ENCODE peak calls at places on chromosomes 4 and X, in four cellular contexts. F is H9, P is IMR-90, Z is H1. M is an unnamed sample.

GRCh38 chr4:125187621-125188176 is 127.1 kb upstream of the FAT4 start:
- DNase-seq in P (peak; percentile 0), Z (no peak), F (no peak), M (no peak)

GRCh38 chr4:152408514-152409327 is 127.2 kb downstream of the FBXW7 start:
- DNase-seq in P (peak; percentile 50), F (no peak), Z (no peak), M (peak; percentile 67)

GRCh38 chrX:78321809-78322208 is 5.6 kb downstream of the CYSLTR1 start:
- DNase-seq in P (no peak), F (no peak), Z (no peak), M (no peak)

GRCh38 chr4:45099471-45099870 is 373.1 kb upstream of the GNPDA2 start:
- DNase-seq in Z (no peak), F (no peak), P (no peak), M (no peak)

GRCh38 chr4:156420557-156420956 is 466.9 kb upstream of the CTSO start:
- DNase-seq in F (no peak), Z (no peak), P (peak; percentile 8), M (no peak)

GRCh38 chrX:134520860-134521390 is 61.0 kb downstream of the HPRT1 start:
- DNase-seq in F (peak; percentile 65), P (peak; percentile 76), Z (no peak), M (peak; percentile 89)

GRCh38 chrX:136220535-136220934 is 30.7 kb downstream of the MAP7D3 start:
- DNase-seq in Z (no peak), F (no peak), P (no peak), M (no peak)

GRCh38 chr4:186260504-186261448 is 5.2 kb upstream of the F11 start:
- DNase-seq in P (peak; percentile 69), F (no peak), Z (no peak), M (no peak)

GRCh38 chr4:171353535-171353934 is 459.7 kb upstream of the GALNTL6 start:
- DNase-seq in Z (no peak), F (no peak), P (no peak), M (no peak)

GRCh38 chrX:151396042-151396826 is 772 bp upstream of the VMA21 start:
- DNase-seq in Z (no peak), P (peak; percentile 43), F (no peak), M (no peak)

GRCh38 chrX:130539721-130540321 is 138.0 kb downstream of the RBMX2 start:
- DNase-seq in F (peak; percentile 50), P (peak; percentile 45), Z (peak; percentile 52), M (peak; percentile 43)

GRCh38 chrX:44415639-44416386 is 72.3 kb upstream of the EFHC2 start:
- DNase-seq in P (no peak), F (no peak), Z (no peak), M (no peak)

GRCh38 chr4:55078987-55079386 is 46.4 kb downstream of the KDR start:
- DNase-seq in F (no peak), Z (no peak), P (peak; percentile 12), M (peak; percentile 42)

GRCh38 chr4:159042097-159042605 is 60.7 kb upstream of the RAPGEF2 start:
- DNase-seq in F (no peak), Z (no peak), P (no peak), M (no peak)

GRCh38 chrX:50117477-50117876 is 83.3 kb downstream of the AKAP4 start:
- DNase-seq in Z (no peak), F (no peak), P (no peak), M (peak; percentile 6)

GRCh38 chr4:54231419-54232150 is 2.5 kb downstream of the PDGFRA start:
- DNase-seq in Z (peak; percentile 78), F (peak; percentile 49), P (peak; percentile 66), M (peak; percentile 61)

GRCh38 chr4:37830640-37831039 is 4.2 kb downstream of the PGM2 start:
- DNase-seq in P (no peak), Z (no peak), F (no peak), M (no peak)

GRCh38 chr4:86441175-86441960 is 81.5 kb upstream of the MAPK10 start:
- DNase-seq in Z (no peak), F (no peak), P (peak; percentile 23), M (peak; percentile 72)

GRCh38 chr4:154465085-154465484 is 26.5 kb downstream of the DCHS2 start:
- DNase-seq in P (no peak), F (no peak), Z (no peak), M (no peak)

GRCh38 chr4:176838611-176839411 is 46.1 kb upstream of the VEGFC start:
- DNase-seq in P (peak; percentile 84), Z (no peak), F (no peak), M (no peak)

GRCh38 chr4:139666735-139667266 is 1.2 kb downstream of the MGST2 start:
- DNase-seq in P (peak; percentile 76), F (no peak), Z (no peak), M (no peak)

GRCh38 chr4:139668036-139668435 is 2.4 kb downstream of the MGST2 start:
- DNase-seq in F (no peak), Z (no peak), P (no peak), M (peak; percentile 88)

GRCh38 chr4:139665079-139665689 is 435 bp upstream of the MGST2 start:
- DNase-seq in P (no peak), F (no peak), Z (no peak), M (no peak)

GRCh38 chr4:139664442-139664841 is 1.2 kb upstream of the MGST2 start:
- DNase-seq in Z (no peak), F (no peak), P (no peak), M (no peak)

DNA sequence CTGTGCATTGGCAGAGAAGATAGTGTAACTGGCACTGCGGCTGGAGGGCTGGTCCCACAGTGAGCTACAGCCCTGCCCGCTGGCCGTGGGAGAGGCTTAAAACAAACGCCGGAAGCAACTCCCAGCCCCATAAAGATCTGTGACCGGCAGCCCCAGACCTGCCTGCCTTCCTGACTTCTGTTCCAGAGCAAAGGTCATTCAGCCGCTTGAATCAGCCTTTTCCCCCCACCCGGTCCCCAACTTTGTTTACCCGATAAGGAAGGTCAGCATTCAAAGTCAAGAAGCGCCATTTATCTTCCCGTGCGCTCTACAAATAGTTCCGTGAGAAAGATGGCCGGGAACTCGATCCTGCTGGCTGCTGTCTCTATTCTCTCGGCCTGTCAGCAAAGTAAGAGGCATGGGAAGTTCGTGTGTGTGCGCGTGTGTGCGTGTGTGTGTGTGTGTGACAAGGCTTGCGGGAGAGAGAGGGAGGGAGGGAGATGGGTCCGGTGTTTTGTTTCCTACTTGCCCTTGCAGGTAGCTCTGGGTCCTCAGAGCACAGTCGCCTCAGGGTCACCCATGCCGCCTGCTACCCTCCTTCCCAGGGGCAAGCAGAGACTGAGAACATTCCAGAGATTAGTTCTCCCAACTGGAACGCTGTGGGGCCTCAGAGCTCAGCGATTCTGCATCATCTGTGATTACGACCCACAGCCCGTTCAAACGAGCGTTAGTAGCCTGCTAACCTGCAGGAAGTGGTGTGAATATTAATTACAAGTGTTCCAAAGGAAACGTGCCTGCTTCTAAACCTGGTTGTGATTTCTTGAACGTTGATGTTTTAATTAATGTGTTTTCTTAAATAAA is at the start of gene MGST2:
- DNase-seq in Z (peak; percentile 66), F (peak; percentile 68), P (peak; percentile 79), M (peak; percentile 92)
- H3K23ac ChIP-seq in Z (no peak within 1 kb of the TSS), F (no peak within 1 kb of the TSS), P (peak within 1 kb of the TSS; percentile 75), M (peak within 1 kb of the TSS; percentile 4)

DNA sequence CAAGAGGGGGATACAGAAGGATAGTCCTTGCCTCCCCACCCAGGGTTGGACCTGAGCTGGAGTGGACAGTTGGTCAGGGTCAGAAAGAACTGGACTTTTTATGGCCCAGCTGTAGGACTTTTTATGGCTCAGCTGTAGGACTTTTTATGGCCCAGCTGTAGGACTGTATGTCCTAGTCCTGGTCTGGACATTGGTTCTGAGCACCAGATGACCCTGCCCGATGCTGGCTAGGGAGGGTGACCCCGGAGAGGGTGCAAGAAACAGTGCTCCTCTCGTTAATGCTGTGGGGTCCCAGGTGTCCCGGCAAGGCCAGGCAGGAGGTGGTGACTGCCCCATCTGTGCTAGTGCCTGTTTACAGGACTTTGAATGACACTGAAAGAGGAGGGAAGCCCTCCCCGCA is 2.0 kb upstream of the LETM1 start:
- DNase-seq in Z (no peak), P (no peak), F (no peak), M (no peak)
- H3K56ac ChIP-seq in Z (no peak overlapping the region), P (no peak overlapping the region), F (no peak overlapping the region), M (no peak overlapping the region)

GRCh38 chrX:20477836-20478532 is 211.3 kb upstream of the RPS6KA3 start:
- DNase-seq in F (no peak), P (no peak), Z (no peak), M (no peak)
- H2BK5ac ChIP-seq in F (no peak overlapping the region), P (no peak overlapping the region), Z (no peak overlapping the region), M (no peak overlapping the region)

GRCh38 chr4:150068300-150068699 is 9.9 kb upstream of the DCLK2 start:
- DNase-seq in P (no peak), F (no peak), Z (no peak), M (no peak)
- H3K23ac ChIP-seq in P (no peak overlapping the region), F (no peak overlapping the region), Z (no peak overlapping the region), M (no peak overlapping the region)

M was measured in mesendoderm.